ENCODE peak calls at places on chromosomes 2 and 18, in six cellular contexts. I, M, L, J, C and V are unnamed samples.

GRCh38 chr2:186726938-186727337 is 33.1 kb downstream of the FAM171B start:
- DNase-seq in J (no peak), I (no peak), L (no peak), M (no peak), C (no peak), V (no peak)

GRCh38 chr18:34772887-34773286 is 62.8 kb downstream of the DTNA start:
- DNase-seq in L (no peak), C (no peak), J (no peak), M (no peak), I (peak), V (no peak)

GRCh38 chr2:140597836-140598235 is 1533.0 kb downstream of the LRP1B start:
- DNase-seq in J (no peak), I (no peak), C (no peak), M (no peak), L (no peak), V (no peak)

GRCh38 chr2:19611491-19612332 is 253.3 kb upstream of the OSR1 start:
- DNase-seq in M (peak), J (peak), I (no peak), L (peak), C (no peak), V (no peak)

GRCh38 chr2:128092656-128093055 is 1.7 kb downstream of the UGGT1 start:
- DNase-seq in L (no peak), M (no peak), C (peak), I (no peak), J (no peak), V (no peak)

GRCh38 chr2:167708998-167709397 is 538.4 kb downstream of the STK39 start:
- DNase-seq in C (no peak), I (no peak), M (no peak), J (no peak), L (no peak), V (no peak)

GRCh38 chr2:125696573-125696972 is 959.4 kb upstream of the GYPC start:
- DNase-seq in J (no peak), C (no peak), I (no peak), M (no peak), L (no peak), V (no peak)

GRCh38 chr18:48866028-48866733 is 84.6 kb downstream of the SMAD7 start:
- DNase-seq in L (no peak), J (no peak), C (no peak), I (peak), M (no peak), V (no peak)

GRCh38 chr18:76348267-76349066 is 146.6 kb downstream of the ZNF516 start:
- DNase-seq in I (no peak), C (no peak), L (no peak), M (no peak), J (peak), V (no peak)

GRCh38 chr18:79643049-79643765 is 36.4 kb upstream of the CTDP1 start:
- DNase-seq in I (no peak), J (no peak), C (no peak), L (no peak), M (no peak), V (no peak)

GRCh38 chr2:127043367-127044164 is 63.4 kb downstream of the BIN1 start:
- DNase-seq in J (no peak), C (no peak), I (no peak), L (no peak), M (no peak), V (no peak)

GRCh38 chr2:46196871-46197462 is 100.2 kb upstream of the EPAS1 start:
- DNase-seq in L (no peak), I (peak), M (no peak), C (no peak), J (no peak), V (no peak)

GRCh38 chr2:15940661-15941482 is 522 bp downstream of the MYCN start:
- DNase-seq in C (no peak), M (no peak), L (peak), J (no peak), I (peak), V (peak)

GRCh38 chr2:85830645-85831044 is 58.1 kb downstream of the ST3GAL5 start:
- DNase-seq in C (no peak), L (no peak), I (no peak), J (no peak), M (no peak), V (no peak)

GRCh38 chr2:15346624-15347023 is 214.5 kb downstream of the NBAS start:
- DNase-seq in I (no peak), M (no peak), J (no peak), L (no peak), C (no peak), V (no peak)

GRCh38 chr2:83196225-83196624 is 1262.9 kb downstream of the SUCLG1 start:
- DNase-seq in J (peak), C (no peak), M (peak), L (no peak), I (peak), V (no peak)

GRCh38 chr2:168136392-168136977 is 110.9 kb downstream of the STK39 start:
- DNase-seq in M (peak), C (peak), L (peak), J (peak), I (peak), V (no peak)

GRCh38 chr2:207041279-207041678 is 102.0 kb downstream of the CPO start:
- DNase-seq in I (no peak), C (no peak), M (no peak), L (no peak), J (no peak), V (no peak)

DNA sequence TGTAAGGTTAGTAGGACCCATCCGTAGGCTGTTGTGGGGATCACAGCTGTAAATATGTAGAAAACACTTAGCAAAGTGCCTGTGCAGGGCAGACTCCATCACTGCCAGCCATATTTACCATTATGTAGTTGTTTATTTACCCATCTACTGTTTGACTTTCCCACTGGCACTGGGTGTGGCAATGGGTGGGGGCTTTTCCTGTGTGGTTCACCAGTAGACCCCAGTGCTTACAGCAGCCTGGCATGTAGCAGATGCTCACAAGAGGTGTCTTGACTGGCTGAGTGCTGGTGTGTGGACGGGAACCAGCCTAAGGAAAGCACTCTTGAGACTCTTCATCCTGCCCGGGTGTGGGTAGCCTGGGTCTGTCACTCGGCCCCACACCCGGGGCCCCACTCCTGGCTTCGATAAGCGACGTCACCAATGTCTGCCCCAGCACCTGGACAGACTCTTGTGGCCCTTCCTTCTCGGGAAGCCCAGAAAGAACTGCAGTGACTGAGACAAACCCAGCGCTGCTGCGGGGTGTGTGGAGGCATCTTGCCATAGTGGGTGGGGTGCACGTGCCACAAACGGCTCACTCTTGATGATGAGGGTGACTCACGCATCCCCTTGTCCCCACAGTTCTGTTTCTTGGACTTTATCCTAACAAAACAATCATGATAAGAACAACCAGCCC is 78.3 kb downstream of the HDAC4 start:
- DNase-seq in C (peak), I (peak), M (no peak), J (no peak), L (no peak), V (no peak)
- TF ChIP-seq MAX in C (peak), I (no peak), M (no peak), J (no peak), L (no peak), V (no peak)

DNA sequence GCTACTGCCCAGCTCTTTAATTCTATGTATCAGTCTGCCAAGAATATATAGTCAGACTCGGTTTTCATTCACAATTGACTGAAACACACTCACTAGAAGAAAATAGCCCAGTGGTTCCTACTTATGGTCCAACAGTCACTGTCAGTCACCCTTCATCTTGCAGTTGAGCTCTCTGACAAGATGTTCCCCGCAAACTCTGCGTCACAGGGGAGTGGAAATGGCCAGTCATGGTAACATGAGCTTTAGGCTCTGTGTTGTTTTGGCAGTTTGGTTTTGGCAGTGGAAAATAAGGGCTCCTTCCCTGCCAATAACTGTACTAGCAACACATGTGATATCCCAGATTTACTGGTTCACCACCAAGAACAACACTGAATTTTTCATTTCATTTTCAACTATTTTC is 122.5 kb downstream of the PRPF40A start:
- DNase-seq in L (no peak), I (no peak), C (no peak), J (no peak), M (no peak), V (no peak)
- TF ChIP-seq MAX in L (no peak), I (no peak), C (no peak), J (no peak), M (no peak), V (no peak)

GRCh38 chr2:241035818-241036396 is 37.5 kb downstream of the SNED1 start:
- DNase-seq in M (no peak), I (no peak), J (no peak), C (no peak), L (no peak), V (no peak)

GRCh38 chr2:241034490-241035141 is 36.2 kb downstream of the SNED1 start:
- DNase-seq in L (no peak), M (no peak), C (no peak), J (no peak), I (no peak), V (no peak)

GRCh38 chr2:241036397-241036963 is 38.1 kb downstream of the SNED1 start:
- DNase-seq in J (peak), L (no peak), M (no peak), C (peak), I (no peak), V (peak)

GRCh38 chr2:241033994-241034393 is 35.6 kb downstream of the SNED1 start:
- DNase-seq in J (no peak), I (no peak), L (no peak), M (no peak), C (no peak), V (no peak)

GRCh38 chr2:241035142-241035817 is 36.9 kb downstream of the SNED1 start:
- DNase-seq in I (no peak), M (no peak), J (no peak), L (no peak), C (no peak), V (no peak)
- TF ChIP-seq MAX in I (no peak), M (no peak), J (no peak), L (no peak), C (no peak), V (no peak)

DNA sequence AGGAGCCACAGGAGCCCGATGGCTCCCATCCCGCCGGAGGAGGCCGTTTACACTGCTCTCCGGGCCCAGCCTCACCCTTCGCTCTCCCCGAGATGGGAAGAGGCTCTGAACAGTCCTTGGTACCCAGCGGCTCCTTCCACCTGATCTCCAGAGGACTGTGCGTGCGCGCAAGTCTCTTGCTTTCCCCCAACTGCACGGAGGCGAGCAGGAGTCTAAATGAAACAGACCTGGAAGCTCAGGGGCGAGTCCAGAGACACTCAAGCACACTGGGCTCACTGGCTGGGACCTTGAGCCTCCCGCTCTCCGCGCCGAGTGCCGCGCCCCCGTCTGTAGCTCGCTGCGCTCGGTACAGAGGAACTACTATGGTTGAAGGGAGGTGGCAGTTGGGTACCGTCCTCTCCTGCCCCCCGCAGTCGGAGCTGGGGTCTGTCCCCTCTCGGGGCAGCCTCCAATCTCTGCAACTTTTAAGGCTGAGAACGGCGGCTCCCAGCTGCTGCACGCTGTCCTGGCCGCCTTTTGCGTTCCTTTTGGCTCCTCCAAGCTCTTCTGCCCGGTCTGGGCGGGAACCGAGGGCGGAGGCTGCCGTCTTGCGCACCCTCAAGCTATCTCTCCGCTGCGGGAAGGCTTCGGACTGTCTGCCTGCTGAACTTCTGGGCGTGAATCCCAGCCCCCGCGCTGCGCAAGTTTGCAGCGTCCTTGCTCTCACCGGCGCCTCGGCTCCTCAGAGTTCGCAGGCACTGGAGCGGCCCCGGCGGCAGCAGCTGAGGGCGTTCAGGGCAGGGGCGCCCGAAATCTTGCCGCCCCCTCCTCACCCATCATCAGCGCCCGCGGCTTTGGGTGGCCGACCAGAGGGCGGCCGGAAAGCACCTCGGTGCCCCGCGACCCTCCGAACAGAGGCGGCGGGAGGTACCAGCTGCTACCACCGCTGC is 491 bp downstream of the ALK start:
- DNase-seq in C (peak), J (no peak), M (no peak), L (peak), I (no peak), V (no peak)
- TF ChIP-seq MAX in C (no peak), J (no peak), M (no peak), L (no peak), I (no peak), V (no peak)

DNA sequence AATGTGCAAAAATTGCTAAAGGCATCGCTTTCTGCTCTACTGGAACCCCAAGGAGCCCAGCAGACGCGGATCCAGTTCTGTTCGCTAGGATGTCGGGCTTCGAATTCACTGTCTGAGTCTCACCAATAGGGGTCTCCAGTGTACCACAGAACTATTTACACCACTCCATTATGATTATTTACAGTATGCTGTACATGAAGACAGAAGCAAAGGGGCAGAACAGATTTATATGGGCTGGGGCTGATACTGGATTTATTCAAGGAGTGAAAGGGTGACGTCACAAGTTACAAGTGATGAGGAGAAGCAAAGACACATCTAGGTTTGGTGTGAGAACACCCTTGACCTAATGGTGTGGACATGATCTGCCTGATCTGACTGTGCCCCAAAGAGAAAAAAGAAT is 185.3 kb upstream of the ATP5MC3 start:
- DNase-seq in I (peak), J (peak), C (peak), M (peak), L (peak), V (peak)
- TF ChIP-seq MAX in I (no peak), J (no peak), C (no peak), M (no peak), L (no peak), V (no peak)

GRCh38 chr2:121285077-121285449 is at the start of gene TFCP2L1:
- DNase-seq in J (no peak), I (no peak), L (peak), C (peak), M (no peak), V (peak)

GRCh38 chr2:121285926-121286325 is 924 bp upstream of the TFCP2L1 start:
- DNase-seq in C (no peak), J (no peak), I (no peak), M (no peak), L (no peak), V (no peak)

GRCh38 chr2:121283670-121284245 is 1.2 kb downstream of the TFCP2L1 start:
- DNase-seq in I (no peak), L (no peak), C (no peak), M (no peak), J (no peak), V (no peak)

GRCh38 chr2:121282800-121283382 is 2.1 kb downstream of the TFCP2L1 start:
- DNase-seq in I (no peak), J (peak), M (no peak), C (no peak), L (peak), V (no peak)

DNA sequence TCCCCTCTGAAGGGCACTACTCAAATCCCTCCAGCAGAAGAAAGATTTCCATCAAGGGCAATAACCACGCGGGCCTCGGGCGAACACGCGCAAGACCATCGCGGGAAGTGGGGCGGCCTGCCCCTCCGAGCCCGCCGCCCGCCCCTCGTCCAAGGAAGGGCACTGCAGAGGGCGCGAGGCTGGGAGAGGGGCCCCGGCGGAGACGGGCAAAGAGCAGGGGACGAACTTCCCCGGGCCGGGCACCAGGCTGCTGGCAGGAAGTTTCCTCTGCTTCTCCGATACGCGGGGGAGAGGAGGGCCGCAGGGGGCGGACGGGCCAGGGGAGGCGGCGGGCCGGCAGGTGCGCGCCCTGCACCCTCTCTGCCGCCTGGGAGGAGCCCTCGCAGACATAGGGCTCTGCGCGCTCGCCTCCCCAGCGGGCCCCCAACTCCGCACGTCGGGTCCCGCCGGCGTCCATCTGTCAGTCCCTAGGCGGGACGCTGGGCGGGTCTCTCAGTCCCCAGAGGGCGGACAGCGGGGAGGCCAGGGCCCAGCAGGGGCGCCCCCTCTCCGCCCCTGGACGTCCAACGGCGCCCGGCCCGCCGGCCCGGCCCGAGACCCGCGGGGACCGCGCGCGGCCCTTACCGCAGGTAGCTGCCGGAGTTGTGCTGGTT is 452 bp downstream of the TFCP2L1 start:
- DNase-seq in C (no peak), J (no peak), L (peak), M (no peak), I (no peak), V (peak)
- TF ChIP-seq MAX in C (no peak), J (no peak), L (peak), M (no peak), I (no peak), V (peak)

GRCh38 chr18:45954070-45954712 is 12.9 kb downstream of the EPG5 start:
- DNase-seq in C (no peak), M (peak), I (no peak), J (no peak), L (no peak), V (no peak)

GRCh38 chr18:45958027-45958426 is 9.1 kb downstream of the EPG5 start:
- DNase-seq in I (no peak), L (no peak), M (no peak), C (no peak), J (no peak), V (no peak)

GRCh38 chr18:45958730-45959129 is 8.4 kb downstream of the EPG5 start:
- DNase-seq in C (no peak), L (no peak), I (no peak), J (no peak), M (no peak), V (no peak)

GRCh38 chr18:45962461-45962860 is 4.7 kb downstream of the EPG5 start:
- DNase-seq in M (no peak), I (no peak), C (peak), L (no peak), J (peak), V (no peak)

GRCh38 chr18:45957100-45957499 is 10.0 kb downstream of the EPG5 start:
- DNase-seq in M (no peak), I (no peak), C (no peak), J (no peak), L (no peak), V (no peak)
- TF ChIP-seq MAX in M (no peak), I (no peak), C (no peak), J (no peak), L (no peak), V (no peak)

GRCh38 chr2:118632921-118633320 is 214.5 kb downstream of the EN1 start:
- DNase-seq in C (peak), M (no peak), I (no peak), J (no peak), L (no peak), V (no peak)
- TF ChIP-seq MAX in C (no peak), M (no peak), I (no peak), J (no peak), L (no peak), V (no peak)

GRCh38 chr2:59389240-59389639 is 1148.1 kb upstream of the FANCL start:
- DNase-seq in J (no peak), M (no peak), I (no peak), L (peak), C (no peak), V (no peak)
- TF ChIP-seq MAX in J (no peak), M (no peak), I (no peak), L (no peak), C (no peak), V (no peak)